ENCODE peak calls at places on chromosomes 7 and 10, in nine cellular contexts. U is psoas muscle; T is upper lobe of left lung; P is Panc1; N is HCT116; C is BE2C; O is CD8-positive, alpha-beta T cell; K is testis; Y is heart right ventricle. R is an unnamed sample. For H3K36me3, the result is how much of the 10 kb centered on the place peaks cover.

GRCh38 chr7:157041514-157042277 is 31.2 kb upstream of the MNX1 start:
- DNase-seq in U (no peak), T (no peak), P (no peak), N (no peak), C (no peak), O (no peak), K (no peak), Y (no peak), R (no peak)

GRCh38 chr7:40784176-40784575 is 649.4 kb downstream of the SUGCT start:
- DNase-seq in U (no peak), T (no peak), P (no peak), N (no peak), C (no peak), O (no peak), K (no peak), Y (no peak), R (no peak)

GRCh38 chr7:1432411-1433082 is 26.7 kb downstream of the MICALL2 start:
- DNase-seq in U (peak), T (peak), P (peak), N (peak), C (peak), O (peak), K (peak), Y (peak), R (peak)

GRCh38 chr10:127063762-127064161 is 132.6 kb downstream of the INSYN2A start:
- DNase-seq in U (no peak), T (no peak), P (no peak), N (no peak), C (no peak), O (no peak), K (no peak), Y (no peak), R (no peak)

GRCh38 chr10:5943536-5943935 is 33.8 kb downstream of the IL15RA start:
- DNase-seq in U (peak), T (peak), P (no peak), N (no peak), C (no peak), O (no peak), K (no peak), Y (peak), R (no peak)

GRCh38 chr10:103452714-103453230 is 602 bp upstream of the CALHM2 start:
- DNase-seq in U (peak), T (no peak), P (no peak), N (no peak), C (no peak), O (no peak), K (no peak), Y (no peak), R (no peak)

GRCh38 chr10:104254493-104255243 is at the start of gene GSTO1:
- DNase-seq in U (peak), T (peak), P (no peak), N (peak), C (peak), O (no peak), K (peak), Y (peak), R (peak)

GRCh38 chr7:40097728-40098127 is 36.7 kb downstream of the MPLKIP start:
- DNase-seq in U (no peak), T (no peak), P (no peak), N (no peak), C (no peak), O (no peak), K (no peak), Y (no peak), R (no peak)

GRCh38 chr7:35992436-35992835 is 160.6 kb upstream of the EEPD1 start:
- DNase-seq in U (no peak), T (no peak), P (peak), N (no peak), C (no peak), O (no peak), K (no peak), Y (no peak), R (no peak)

DNA sequence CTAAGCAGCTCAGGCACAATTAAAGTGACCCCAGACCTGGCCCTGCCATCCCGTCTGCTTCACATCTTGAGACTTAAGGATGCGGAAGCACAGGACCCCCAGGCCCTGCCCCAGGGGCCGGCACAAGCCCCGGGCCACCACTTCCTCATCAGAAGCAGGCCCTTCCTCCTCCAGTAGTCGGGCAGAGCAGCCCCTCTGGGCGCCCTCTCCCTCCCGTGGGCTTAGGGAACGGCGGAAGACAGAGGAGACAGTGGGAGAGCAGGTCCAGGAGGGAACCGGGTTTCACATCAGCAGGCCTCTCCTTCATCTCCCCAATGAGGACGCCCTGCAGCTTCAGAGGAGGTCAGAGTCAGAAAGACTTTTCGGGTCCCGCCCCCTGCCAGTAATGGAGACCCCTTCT is 135.7 kb upstream of the PPIF start:
- DNase-seq in U (no peak), T (no peak), P (no peak), N (no peak), C (no peak), O (no peak), K (no peak), Y (no peak), R (no peak)
- H3K36me3 ChIP-seq in U (half or more), T (half or more), P (under half), N (under half), C (half or more), O (under half), K (under half), Y (under half), R (under half)

GRCh38 chr10:76033457-76034196 is 602.2 kb downstream of the LRMDA start:
- DNase-seq in U (no peak), T (peak), P (no peak), N (no peak), C (no peak), O (no peak), K (no peak), Y (no peak), R (no peak)

GRCh38 chr10:76035728-76036409 is 604.4 kb downstream of the LRMDA start:
- DNase-seq in U (no peak), T (no peak), P (no peak), N (no peak), C (no peak), O (no peak), K (no peak), Y (no peak), R (no peak)

GRCh38 chr10:76032442-76033039 is 601.1 kb downstream of the LRMDA start:
- DNase-seq in U (no peak), T (no peak), P (no peak), N (no peak), C (no peak), O (no peak), K (no peak), Y (no peak), R (no peak)

GRCh38 chr10:76035010-76035727 is 603.7 kb downstream of the LRMDA start:
- DNase-seq in U (no peak), T (no peak), P (no peak), N (no peak), C (no peak), O (no peak), K (no peak), Y (no peak), R (no peak)

GRCh38 chr10:76034236-76035009 is 603.0 kb downstream of the LRMDA start:
- DNase-seq in U (no peak), T (no peak), P (no peak), N (no peak), C (peak), O (no peak), K (no peak), Y (no peak), R (no peak)
- TF ChIP-seq CTCF in U (no peak), T (no peak), P (no peak), N (no peak), C (no peak), O (no peak), K (no peak), Y (no peak), R (no peak)

GRCh38 chr10:24524314-24524713 is 199.4 kb downstream of the ARHGAP21 start:
- DNase-seq in U (no peak), T (no peak), P (no peak), N (no peak), C (no peak), O (no peak), K (no peak), Y (no peak), R (no peak)

GRCh38 chr10:24533981-24534380 is 189.7 kb downstream of the ARHGAP21 start:
- DNase-seq in U (no peak), T (no peak), P (no peak), N (no peak), C (no peak), O (no peak), K (no peak), Y (no peak), R (no peak)

GRCh38 chr10:24526085-24526649 is 197.5 kb downstream of the ARHGAP21 start:
- DNase-seq in U (no peak), T (no peak), P (no peak), N (no peak), C (no peak), O (no peak), K (no peak), Y (peak), R (no peak)

GRCh38 chr10:24531439-24531838 is 192.2 kb downstream of the ARHGAP21 start:
- DNase-seq in U (no peak), T (no peak), P (no peak), N (no peak), C (no peak), O (no peak), K (no peak), Y (no peak), R (no peak)

GRCh38 chr10:24528960-24529359 is 194.7 kb downstream of the ARHGAP21 start:
- DNase-seq in U (no peak), T (no peak), P (no peak), N (no peak), C (no peak), O (no peak), K (no peak), Y (no peak), R (no peak)
- H3K36me3 ChIP-seq in U (half or more), T (under half), P (under half), N (under half), C (under half), O (under half), K (under half), Y (under half), R (under half)

GRCh38 chr7:81715984-81716588 is 53.8 kb downstream of the HGF start:
- DNase-seq in U (no peak), T (no peak), P (peak), N (peak), C (peak), O (no peak), K (no peak), Y (no peak), R (no peak)
- TF ChIP-seq CTCF in U (no peak), T (no peak), P (peak), N (peak), C (peak), O (no peak), K (no peak), Y (peak), R (peak)

GRCh38 chr7:18497800-18498199 is 2.3 kb downstream of the HDAC9 start:
- DNase-seq in U (no peak), T (no peak), P (no peak), N (no peak), C (no peak), O (no peak), K (no peak), Y (no peak), R (no peak)

GRCh38 chr7:18494821-18495408 is 634 bp upstream of the HDAC9 start:
- DNase-seq in U (no peak), T (no peak), P (no peak), N (no peak), C (peak), O (no peak), K (peak), Y (no peak), R (no peak)

GRCh38 chr7:18496336-18496700 is 769 bp downstream of the HDAC9 start:
- DNase-seq in U (no peak), T (no peak), P (no peak), N (no peak), C (no peak), O (no peak), K (no peak), Y (no peak), R (no peak)

GRCh38 chr7:18497082-18497481 is 1.5 kb downstream of the HDAC9 start:
- DNase-seq in U (no peak), T (no peak), P (no peak), N (no peak), C (no peak), O (no peak), K (no peak), Y (no peak), R (no peak)

GRCh38 chr7:18495412-18496335 is at the start of gene HDAC9:
- DNase-seq in U (peak), T (peak), P (no peak), N (no peak), C (peak), O (no peak), K (peak), Y (peak), R (peak)
- H3K36me3 ChIP-seq in U (under half), T (under half), P (under half), N (under half), C (under half), O (under half), K (under half), Y (under half), R (under half)

GRCh38 chr10:93006435-93007039 is 54.1 kb upstream of the CYP26C1 start:
- DNase-seq in U (no peak), T (no peak), P (no peak), N (no peak), C (no peak), O (no peak), K (no peak), Y (no peak), R (peak)
- TF ChIP-seq CTCF in U (peak), T (peak), P (peak), N (peak), C (peak), O (no peak), K (no peak), Y (peak), R (peak)

GRCh38 chr7:107194051-107194450 is 25.2 kb downstream of the HBP1 start:
- DNase-seq in U (no peak), T (no peak), P (no peak), N (no peak), C (no peak), O (no peak), K (no peak), Y (no peak), R (no peak)
- H3K36me3 ChIP-seq in U (half or more), T (under half), P (under half), N (under half), C (under half), O (under half), K (under half), Y (under half), R (under half)

GRCh38 chr7:151056286-151057037 is 1.2 kb downstream of the CDK5 start:
- DNase-seq in U (no peak), T (no peak), P (no peak), N (no peak), C (no peak), O (no peak), K (no peak), Y (no peak), R (peak)
- TF ChIP-seq CTCF in U (no peak), T (no peak), P (no peak), N (no peak), C (peak), O (no peak), K (no peak), Y (no peak), R (peak)

DNA sequence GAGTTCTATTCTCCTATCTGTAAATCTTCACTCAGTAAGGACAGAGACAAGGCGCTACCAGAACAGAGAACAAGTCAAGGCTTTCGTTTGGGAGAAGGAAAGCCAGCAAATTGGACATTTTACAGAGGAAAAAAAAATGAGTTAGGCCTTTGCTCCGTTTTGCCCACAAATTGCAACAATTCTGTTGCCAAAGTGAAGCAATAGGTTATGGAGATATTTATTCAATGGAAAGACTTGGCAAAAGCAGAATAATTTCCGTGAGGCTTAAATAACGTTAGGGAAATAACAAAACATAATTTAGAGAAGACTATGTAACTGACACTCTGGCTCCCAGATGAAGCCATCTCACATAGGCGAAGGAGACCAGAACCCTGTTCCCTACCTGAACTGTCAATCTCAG is 67.5 kb downstream of the MKX start:
- DNase-seq in U (no peak), T (no peak), P (no peak), N (no peak), C (no peak), O (no peak), K (no peak), Y (no peak), R (no peak)
- H3K36me3 ChIP-seq in U (under half), T (under half), P (under half), N (under half), C (under half), O (under half), K (under half), Y (under half), R (under half)

R was measured in OCI-LY7.